ENCODE peak calls at places on chromosomes 4 and X, in four cellular contexts. S, L, B and I are unnamed samples.

GRCh38 chr4:55561884-55562283 is 15.2 kb upstream of the CLOCK start:
- DNase-seq in B (no peak), S (no peak), L (no peak), I (no peak)

GRCh38 chrX:41382699-41383645 is 49.0 kb downstream of the DDX3X start:
- DNase-seq in B (no peak), S (no peak), L (peak), I (no peak)

GRCh38 chr4:141565379-141566089 is 70.8 kb upstream of the IL15 start:
- DNase-seq in B (peak), L (no peak), S (no peak), I (no peak)

GRCh38 chrX:13694359-13694758 is 5.4 kb downstream of the RAB9A start:
- DNase-seq in L (no peak), B (no peak), S (no peak), I (no peak)

GRCh38 chrX:31461266-31461665 is 389.4 kb upstream of the FTHL17 start:
- DNase-seq in L (no peak), B (peak), S (no peak), I (no peak)

GRCh38 chrX:13754765-13755164 is 20.2 kb downstream of the OFD1 start:
- DNase-seq in S (no peak), L (no peak), B (no peak), I (no peak)

GRCh38 chrX:9153299-9153698 is 119.4 kb upstream of the FAM9B start:
- DNase-seq in B (peak), L (peak), S (no peak), I (no peak)

GRCh38 chr4:90099795-90100194 is 27.4 kb upstream of the CCSER1 start:
- DNase-seq in L (no peak), S (no peak), B (peak), I (no peak)

GRCh38 chr4:21992330-21992729 is 43.8 kb upstream of the KCNIP4 start:
- DNase-seq in S (no peak), L (peak), B (no peak), I (no peak)

GRCh38 chr4:185576314-185576713 is 41.0 kb upstream of the PDLIM3 start:
- DNase-seq in L (peak), S (no peak), B (no peak), I (no peak)

GRCh38 chr4:168124008-168124641 is 31.8 kb downstream of the ANXA10 start:
- DNase-seq in B (peak), L (no peak), S (no peak), I (no peak)

GRCh38 chr4:162461952-162462351 is 298.2 kb upstream of the FSTL5 start:
- DNase-seq in S (no peak), B (peak), L (no peak), I (no peak)

GRCh38 chrX:46144566-46144965 is 400.7 kb downstream of the ZNF674 start:
- DNase-seq in S (no peak), B (no peak), L (no peak), I (no peak)

GRCh38 chrX:46574337-46574940 is 874 bp downstream of the CHST7 start:
- DNase-seq in B (peak), S (no peak), L (peak), I (no peak)

GRCh38 chrX:20015945-20016617 is 25.2 kb upstream of the BCLAF3 start:
- DNase-seq in S (no peak), L (peak), B (no peak), I (no peak)

GRCh38 chrX:7090506-7091095 is 56.9 kb upstream of the STS start:
- DNase-seq in B (no peak), L (no peak), S (no peak), I (no peak)

GRCh38 chr4:155179216-155179615 is 29.2 kb upstream of the NPY2R start:
- DNase-seq in L (peak), B (peak), S (no peak), I (no peak)

GRCh38 chr4:175424111-175424510 is 388.0 kb downstream of the GPM6A start:
- DNase-seq in L (no peak), B (no peak), S (no peak), I (no peak)

GRCh38 chr4:80035336-80035735 is 37.7 kb downstream of the ANTXR2 start:
- DNase-seq in B (no peak), S (no peak), L (no peak), I (no peak)

GRCh38 chr4:10114607-10115006 is 2.0 kb downstream of the WDR1 start:
- DNase-seq in S (no peak), B (no peak), L (no peak), I (no peak)

GRCh38 chr4:126560794-126561193 is 1072.0 kb upstream of the INTU start:
- DNase-seq in S (no peak), B (peak), L (no peak), I (no peak)

GRCh38 chr4:25837107-25837506 is 25.7 kb downstream of the SEL1L3 start:
- DNase-seq in L (no peak), B (no peak), S (no peak), I (no peak)

GRCh38 chrX:64202808-64203320 is 2.6 kb downstream of the AMER1 start:
- DNase-seq in B (no peak), S (no peak), L (no peak), I (no peak)

GRCh38 chr4:57544811-57545654 is 434.8 kb upstream of the IGFBP7 start:
- DNase-seq in L (no peak), B (no peak), S (no peak), I (no peak)

GRCh38 chr4:56649445-56650258 is 31.4 kb downstream of the HOPX start:
- DNase-seq in B (no peak), L (no peak), S (no peak), I (no peak)

GRCh38 chrX:119072771-119073170 is at the start of gene CT47C1:
- DNase-seq in S (no peak), L (no peak), B (no peak), I (no peak)

GRCh38 chr4:89860971-89861370 is 24.0 kb upstream of the SNCA start:
- DNase-seq in S (no peak), L (no peak), B (no peak), I (no peak)

GRCh38 chr4:40909363-40909876 is 159.7 kb downstream of the NSUN7 start:
- DNase-seq in B (peak), L (peak), S (no peak), I (no peak)

GRCh38 chr4:147509386-147509785 is 28.5 kb downstream of the EDNRA start:
- DNase-seq in L (no peak), S (no peak), B (no peak), I (no peak)

GRCh38 chr4:141391293-141391692 is 170.6 kb downstream of the ZNF330 start:
- DNase-seq in S (no peak), B (peak), L (no peak), I (no peak)

GRCh38 chr4:101393256-101393655 is 45.9 kb upstream of the PPP3CA start:
- DNase-seq in S (no peak), B (peak), L (no peak), I (no peak)

DNA sequence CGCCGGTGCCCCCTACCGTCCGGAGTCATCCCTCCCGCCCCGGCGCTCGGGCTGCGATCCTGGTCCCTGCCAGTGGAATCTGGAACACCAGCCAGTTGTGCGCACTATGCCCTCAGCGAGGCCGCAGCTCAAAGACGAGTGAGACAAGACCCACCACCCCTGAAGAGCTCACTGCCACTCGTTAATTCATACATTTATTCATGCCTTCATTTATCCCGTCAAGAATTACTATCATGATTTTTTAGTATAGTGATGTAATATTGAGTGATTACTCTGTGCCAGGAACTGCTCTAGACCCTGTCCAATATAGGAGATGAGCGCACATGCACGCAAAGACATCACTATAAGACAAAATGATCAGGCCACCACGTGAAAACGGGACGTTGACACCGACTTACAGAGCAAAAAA is 252 bp upstream of the PPA2 start:
- DNase-seq in S (peak), B (peak), L (peak), I (no peak)
- H3K27ac ChIP-seq in S (peak), B (no peak), L (no peak), I (no peak)

GRCh38 chrX:116272881-116273280 is 102.3 kb downstream of the AGTR2 start:
- DNase-seq in B (no peak), S (no peak), L (peak), I (no peak)

GRCh38 chrX:116277391-116277790 is 106.8 kb downstream of the AGTR2 start:
- DNase-seq in S (no peak), B (no peak), L (no peak), I (peak)

GRCh38 chrX:116276191-116276700 is 105.7 kb downstream of the AGTR2 start:
- DNase-seq in S (no peak), B (no peak), L (no peak), I (no peak)

GRCh38 chrX:116267511-116268040 is 97.0 kb downstream of the AGTR2 start:
- DNase-seq in B (no peak), S (no peak), L (peak), I (no peak)

DNA sequence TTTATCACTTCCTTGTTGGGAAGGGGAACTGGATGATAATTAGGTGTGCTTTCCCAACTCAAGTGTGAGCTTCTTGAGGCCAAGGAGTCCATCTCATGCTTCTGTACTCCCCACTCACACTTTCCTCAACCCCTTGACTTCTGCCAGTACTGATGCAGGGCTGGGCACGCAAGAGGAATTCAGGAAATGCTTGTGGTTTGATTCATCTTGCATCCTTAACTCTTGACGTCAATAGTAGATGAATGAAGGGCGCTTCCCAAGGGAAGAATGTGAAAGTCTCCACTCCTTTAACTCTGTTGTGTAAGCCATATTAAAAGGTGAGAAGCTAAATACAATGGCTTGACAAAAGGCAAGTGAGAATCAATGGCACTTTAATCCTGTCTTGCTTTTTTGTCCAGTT is 101.8 kb downstream of the AGTR2 start:
- DNase-seq in B (peak), S (no peak), L (peak), I (peak)
- H3K27ac ChIP-seq in B (peak), S (no peak), L (no peak), I (no peak)

DNA sequence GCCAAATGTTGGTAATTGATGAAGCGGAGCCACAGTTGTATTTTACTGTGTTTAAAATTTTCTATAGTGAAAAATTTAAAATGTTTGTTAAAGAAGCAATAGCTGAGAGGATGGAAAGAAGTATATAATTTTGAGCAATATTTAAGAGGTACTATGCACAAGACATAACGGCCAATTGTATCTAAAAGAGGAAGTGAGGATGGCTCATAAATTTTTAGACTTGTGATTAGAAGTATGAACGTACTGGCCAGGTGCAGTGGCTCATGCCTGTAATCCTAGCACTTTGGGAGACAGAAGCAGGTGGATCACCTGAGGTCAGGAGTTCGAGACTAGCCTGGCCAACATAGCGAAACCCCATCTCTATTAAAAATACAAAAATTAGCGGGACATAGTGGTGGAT is 12.7 kb upstream of the HHIP start:
- DNase-seq in L (no peak), S (no peak), B (no peak), I (no peak)
- H3K27ac ChIP-seq in L (no peak), S (no peak), B (no peak), I (no peak)

DNA sequence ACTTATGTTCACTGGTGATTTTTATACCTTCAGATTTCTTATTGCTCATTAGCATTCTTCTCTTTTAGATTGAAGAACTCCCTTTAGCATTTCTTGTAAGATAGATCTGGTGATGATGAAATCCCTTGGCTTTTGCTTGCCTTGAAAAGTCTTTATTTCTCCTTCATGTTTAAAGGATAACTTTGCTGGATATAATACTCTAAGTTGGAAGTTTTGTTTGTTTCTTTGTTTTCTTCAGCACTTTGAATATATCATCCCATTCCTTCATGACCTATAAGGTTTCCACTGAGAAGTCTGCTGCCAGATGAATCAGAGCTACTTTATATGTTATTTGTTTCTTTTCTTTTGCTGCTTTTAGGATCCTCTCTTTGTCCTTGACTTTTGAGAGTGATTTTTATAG is 18.5 kb downstream of the CC2D2A start:
- DNase-seq in L (no peak), B (no peak), S (no peak), I (no peak)
- H3K27ac ChIP-seq in L (no peak), B (no peak), S (no peak), I (no peak)